ENCODE peak calls at places on chromosomes 6 and 20, in six cellular contexts. P is SK-MEL-5, C is SK-N-SH, X is transverse colon, O is endodermal cell, Z is kidney tubule cell. M is an unnamed sample.

GRCh38 chr6:28090902-28091586 is 10.7 kb downstream of the ZNF165 start:
- DNase-seq in P (no peak), C (peak), X (no peak), O (no peak), Z (no peak), M (no peak)

GRCh38 chr6:144416773-144417172 is 131.6 kb downstream of the UTRN start:
- DNase-seq in P (peak), C (no peak), X (no peak), O (no peak), Z (no peak), M (no peak)

GRCh38 chr6:142835787-142836186 is 109.2 kb downstream of the HIVEP2 start:
- DNase-seq in P (no peak), C (no peak), X (no peak), O (no peak), Z (no peak), M (no peak)

GRCh38 chr20:58890454-58891075 is 38.0 kb downstream of the GNAS start:
- DNase-seq in P (peak), C (peak), X (peak), O (peak), Z (peak), M (peak)

GRCh38 chr6:71420693-71421328 is 132.2 kb downstream of the OGFRL1 start:
- DNase-seq in P (peak), C (peak), X (peak), O (peak), Z (peak), M (peak)

GRCh38 chr6:159008656-159009288 is 8.8 kb upstream of the RSPH3 start:
- DNase-seq in P (peak), C (peak), X (no peak), O (no peak), Z (peak), M (no peak)

GRCh38 chr20:33803921-33804337 is 7.2 kb upstream of the CHMP4B start:
- DNase-seq in P (no peak), C (no peak), X (no peak), O (no peak), Z (peak), M (peak)

GRCh38 chr6:117482240-117483003 is at the start of gene DCBLD1:
- DNase-seq in P (peak), C (peak), X (peak), O (peak), Z (peak), M (peak)

GRCh38 chr6:56347526-56347925 is 100.1 kb upstream of the COL21A1 start:
- DNase-seq in P (no peak), C (no peak), X (no peak), O (no peak), Z (peak), M (no peak)

GRCh38 chr6:134123666-134124208 is 71.3 kb upstream of the SLC2A12 start:
- DNase-seq in P (peak), C (peak), X (no peak), O (peak), Z (peak), M (peak)

GRCh38 chr6:82217014-82217621 is 30.4 kb downstream of the IBTK start:
- DNase-seq in P (no peak), C (no peak), X (no peak), O (no peak), Z (peak), M (no peak)

GRCh38 chr20:36827541-36828279 is 48.2 kb upstream of the TLDC2 start:
- DNase-seq in P (no peak), C (no peak), X (no peak), O (no peak), Z (no peak), M (no peak)

GRCh38 chr20:50844430-50845100 is 49.7 kb downstream of the BCAS4 start:
- DNase-seq in P (no peak), C (no peak), X (no peak), O (no peak), Z (peak), M (peak)

GRCh38 chr6:141167945-141168344 is 964.8 kb upstream of the GJE1 start:
- DNase-seq in P (no peak), C (no peak), X (no peak), O (no peak), Z (no peak), M (no peak)

GRCh38 chr6:143176090-143177021 is 115.7 kb downstream of the AIG1 start:
- DNase-seq in P (peak), C (no peak), X (no peak), O (peak), Z (peak), M (peak)

GRCh38 chr6:52503344-52503747 is 73.5 kb downstream of the TRAM2 start:
- DNase-seq in P (peak), C (peak), X (no peak), O (peak), Z (peak), M (peak)

GRCh38 chr20:382291-383115 is 1.9 kb downstream of the TRIB3 start:
- DNase-seq in P (no peak), C (no peak), X (no peak), O (no peak), Z (peak), M (no peak)

GRCh38 chr20:41476013-41476441 is 109.4 kb upstream of the EMILIN3 start:
- DNase-seq in P (no peak), C (no peak), X (peak), O (no peak), Z (peak), M (peak)

GRCh38 chr6:22436134-22436533 is 133.2 kb upstream of the HDGFL1 start:
- DNase-seq in P (no peak), C (no peak), X (no peak), O (no peak), Z (no peak), M (no peak)

GRCh38 chr6:36245572-36246031 is 24.3 kb upstream of the PNPLA1 start:
- DNase-seq in P (no peak), C (peak), X (peak), O (peak), Z (no peak), M (no peak)

GRCh38 chr20:24894967-24895366 is 54.1 kb upstream of the CST7 start:
- DNase-seq in P (no peak), C (no peak), X (no peak), O (no peak), Z (no peak), M (no peak)

GRCh38 chr6:81865712-81866111 is 113.2 kb upstream of the TENT5A start:
- DNase-seq in P (no peak), C (no peak), X (no peak), O (no peak), Z (peak), M (peak)

GRCh38 chr20:38935967-38936407 is 9.8 kb downstream of the FAM83D start:
- DNase-seq in P (peak), C (no peak), X (no peak), O (no peak), Z (peak), M (no peak)

GRCh38 chr6:7201444-7201731 is 93.6 kb downstream of the RREB1 start:
- DNase-seq in P (no peak), C (no peak), X (no peak), O (no peak), Z (no peak), M (no peak)

GRCh38 chr20:17961600-17961965 is 7.0 kb downstream of the SNX5 start:
- DNase-seq in P (no peak), C (no peak), X (no peak), O (no peak), Z (no peak), M (no peak)

GRCh38 chr20:45436732-45437485 is 21.0 kb downstream of the PIGT start:
- DNase-seq in P (peak), C (peak), X (peak), O (peak), Z (peak), M (peak)

GRCh38 chr20:421685-422250 is 13.7 kb downstream of the RBCK1 start:
- DNase-seq in P (no peak), C (no peak), X (no peak), O (no peak), Z (no peak), M (no peak)

GRCh38 chr6:112563368-112563767 is 216.2 kb downstream of the RFPL4B start:
- DNase-seq in P (no peak), C (no peak), X (no peak), O (peak), Z (peak), M (peak)

GRCh38 chr6:119012521-119012920 is 65.9 kb downstream of the FAM184A start:
- DNase-seq in P (no peak), C (no peak), X (no peak), O (no peak), Z (peak), M (peak)

GRCh38 chr20:57143173-57143572 is 123.3 kb downstream of the BMP7 start:
- DNase-seq in P (no peak), C (no peak), X (no peak), O (no peak), Z (no peak), M (no peak)

GRCh38 chr20:23152308-23152892 is 66.3 kb upstream of the CD93 start:
- DNase-seq in P (no peak), C (no peak), X (peak), O (peak), Z (peak), M (no peak)

GRCh38 chr6:3176562-3177355 is 19.4 kb upstream of the TUBB2A start:
- DNase-seq in P (peak), C (no peak), X (no peak), O (peak), Z (peak), M (peak)

GRCh38 chr6:20991910-20992309 is 457.7 kb downstream of the CDKAL1 start:
- DNase-seq in P (no peak), C (no peak), X (no peak), O (no peak), Z (no peak), M (no peak)

GRCh38 chr6:44176935-44177509 is 18.4 kb downstream of the CAPN11 start:
- DNase-seq in P (no peak), C (no peak), X (no peak), O (no peak), Z (no peak), M (no peak)

GRCh38 chr6:148170286-148170685 is 172.4 kb upstream of the SASH1 start:
- DNase-seq in P (no peak), C (no peak), X (no peak), O (no peak), Z (no peak), M (no peak)

GRCh38 chr6:4675086-4675485 is 101.1 kb upstream of the CDYL start:
- DNase-seq in P (no peak), C (no peak), X (no peak), O (no peak), Z (no peak), M (no peak)

GRCh38 chr6:105272783-105273182 is 93.0 kb upstream of the POPDC3 start:
- DNase-seq in P (no peak), C (no peak), X (no peak), O (peak), Z (peak), M (no peak)

M was measured in Daoy.